ENCODE peak calls at places on chromosomes 7 and 10, in four cellular contexts. E is transverse colon, J is cardiac fibroblast, G is OCI-LY7. T is an unnamed sample.

GRCh38 chr10:47214520-47214919 is 85.5 kb upstream of the GDF10 start:
- DNase-seq in E (no peak), G (no peak), J (peak), T (no peak)

GRCh38 chr10:17961551-17962422 is 10.1 kb downstream of the SLC39A12 start:
- DNase-seq in E (no peak), J (peak), G (no peak), T (no peak)

GRCh38 chr10:92038949-92039348 is 115.4 kb downstream of the BTAF1 start:
- DNase-seq in J (no peak), G (no peak), E (no peak), T (no peak)

GRCh38 chr10:132420469-132421376 is 23.7 kb downstream of the PWWP2B start:
- DNase-seq in J (no peak), E (peak), G (peak), T (no peak)

GRCh38 chr10:127977368-127978009 is 70.6 kb downstream of the PTPRE start:
- DNase-seq in E (peak), G (no peak), J (peak), T (no peak)

GRCh38 chr7:11373546-11374142 is 400.0 kb downstream of the PHF14 start:
- DNase-seq in J (peak), E (no peak), G (peak), T (no peak)

GRCh38 chr7:134255814-134256213 is 60.9 kb downstream of the SLC35B4 start:
- DNase-seq in G (no peak), E (no peak), J (no peak), T (no peak)

GRCh38 chr7:91940171-91940570 is 491 bp upstream of the AKAP9 start:
- DNase-seq in J (peak), G (peak), E (peak), T (peak)

GRCh38 chr7:76369011-76369410 is 10.2 kb upstream of the YWHAG start:
- DNase-seq in G (no peak), J (no peak), E (no peak), T (no peak)

GRCh38 chr7:149815121-149815520 is 23.1 kb upstream of the ZNF862 start:
- DNase-seq in J (no peak), G (no peak), E (no peak), T (no peak)

DNA sequence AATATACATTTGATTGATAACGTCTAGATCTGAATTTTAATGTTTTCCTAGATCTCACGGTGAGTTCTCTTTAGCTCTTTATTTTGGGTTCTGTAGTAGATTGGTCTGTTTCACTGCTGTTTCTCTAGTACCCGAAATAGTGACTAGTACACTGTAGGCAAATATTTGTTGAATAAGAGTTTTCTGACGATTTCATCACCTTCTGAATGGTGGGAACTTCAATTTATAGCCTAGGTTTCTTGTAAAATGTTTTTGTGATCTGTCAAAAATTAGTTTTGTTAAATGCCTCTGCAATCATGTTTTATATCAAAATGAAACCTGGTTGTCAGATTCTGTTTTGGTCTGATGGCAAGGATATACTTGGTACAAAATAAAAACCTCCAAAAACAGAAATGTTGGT is 10.2 kb downstream of the PDCD4 start:
- DNase-seq in J (no peak), E (no peak), G (no peak), T (no peak)
- H3K4me3 ChIP-seq in J (no peak), E (no peak), G (peak), T (no peak)

GRCh38 chr10:113300628-113301027 is 252.2 kb upstream of the HABP2 start:
- DNase-seq in E (no peak), J (no peak), G (peak), T (peak)

GRCh38 chr10:113302062-113302461 is 250.8 kb upstream of the HABP2 start:
- DNase-seq in J (no peak), G (no peak), E (no peak), T (no peak)

GRCh38 chr10:113303747-113304146 is 249.1 kb upstream of the HABP2 start:
- DNase-seq in J (peak), E (no peak), G (no peak), T (no peak)

GRCh38 chr10:113298616-113299015 is 254.2 kb upstream of the HABP2 start:
- DNase-seq in G (no peak), J (no peak), E (no peak), T (no peak)

GRCh38 chr10:113301342-113301984 is 251.4 kb upstream of the HABP2 start:
- DNase-seq in J (no peak), E (no peak), G (peak), T (no peak)
- TF ChIP-seq CTCF in J (no peak), E (no peak), G (peak), T (no peak)

DNA sequence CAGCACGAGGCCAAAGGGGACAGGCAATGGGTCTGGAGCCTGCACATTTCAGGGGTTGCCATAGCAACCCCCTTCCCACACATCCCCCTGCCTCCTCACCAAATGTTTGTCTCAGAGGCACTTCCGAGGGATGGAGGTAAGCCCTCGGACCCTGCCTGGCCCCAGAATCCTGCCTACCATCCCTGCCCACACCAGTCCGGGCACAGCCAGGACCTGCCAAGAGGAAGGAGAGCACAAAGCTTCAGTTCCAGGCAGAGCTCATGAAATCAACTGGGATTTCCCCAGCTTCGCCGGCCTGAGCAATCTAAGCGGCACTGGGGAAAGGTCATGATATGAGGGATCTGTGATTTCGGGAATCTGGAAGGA is 175.0 kb upstream of the PLXNA4 start:
- DNase-seq in E (no peak), G (no peak), J (peak), T (no peak)
- H3K4me3 ChIP-seq in E (no peak), G (no peak), J (no peak), T (no peak)

GRCh38 chr10:45100429-45100828 is 99.7 kb downstream of the ZNF22 start:
- DNase-seq in G (no peak), E (no peak), J (no peak), T (no peak)
- TF ChIP-seq CTCF in G (no peak), E (no peak), J (no peak), T (no peak)

GRCh38 chr7:16309129-16309528 is 112.2 kb downstream of the CRPPA start:
- DNase-seq in J (no peak), E (no peak), G (no peak), T (no peak)
- H3K4me3 ChIP-seq in J (no peak), E (no peak), G (no peak), T (no peak)

DNA sequence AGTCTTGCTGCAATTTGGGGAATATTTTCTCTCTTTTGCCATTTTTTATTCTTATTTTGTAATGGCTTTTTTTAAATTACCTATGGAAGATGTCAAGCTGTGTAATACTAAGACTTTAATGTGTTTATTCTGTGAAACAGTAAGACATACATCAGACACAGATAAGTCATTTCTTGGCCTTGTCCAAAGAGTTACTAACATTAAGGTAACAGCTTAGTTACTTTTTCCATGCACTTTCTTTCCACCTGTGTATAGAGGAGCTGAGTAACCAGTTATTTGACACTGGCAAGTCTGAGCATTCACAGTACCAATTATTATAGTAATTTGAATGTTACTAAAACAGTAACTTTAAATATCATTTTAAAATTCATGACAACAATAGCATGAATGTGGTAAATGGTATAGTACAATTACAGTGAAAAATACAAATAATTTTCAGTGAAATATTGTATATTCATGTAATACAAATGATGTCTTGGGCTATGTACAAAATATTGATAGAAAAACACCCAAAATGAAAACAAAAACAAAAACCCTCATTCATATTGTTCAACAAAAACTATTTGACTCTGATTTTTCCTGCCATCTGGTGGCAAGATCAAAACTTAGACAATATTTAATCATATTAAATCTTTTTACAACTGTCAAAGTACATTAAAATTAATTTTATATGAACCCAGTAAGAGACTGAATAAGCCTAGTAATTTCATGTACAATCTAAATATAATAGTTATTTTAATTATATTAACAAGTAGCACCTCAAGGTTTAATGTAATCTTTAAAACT is 259.8 kb upstream of the SEMA3A start:
- DNase-seq in J (peak), G (no peak), E (no peak), T (no peak)
- TF ChIP-seq CTCF in J (peak), G (peak), E (no peak), T (no peak)

GRCh38 chr10:77886795-77887355 is 39.7 kb downstream of the DLG5 start:
- DNase-seq in J (no peak), G (no peak), E (no peak), T (no peak)

GRCh38 chr10:77888356-77888703 is 38.2 kb downstream of the DLG5 start:
- DNase-seq in E (no peak), J (no peak), G (no peak), T (no peak)

GRCh38 chr10:77887631-77888355 is 38.8 kb downstream of the DLG5 start:
- DNase-seq in G (no peak), J (no peak), E (no peak), T (no peak)

GRCh38 chr10:77890097-77890496 is 36.5 kb downstream of the DLG5 start:
- DNase-seq in J (no peak), G (no peak), E (no peak), T (no peak)

GRCh38 chr10:77889277-77889903 is 37.2 kb downstream of the DLG5 start:
- DNase-seq in E (peak), G (no peak), J (no peak), T (no peak)
- H3K4me3 ChIP-seq in E (no peak), G (no peak), J (no peak), T (no peak)

DNA sequence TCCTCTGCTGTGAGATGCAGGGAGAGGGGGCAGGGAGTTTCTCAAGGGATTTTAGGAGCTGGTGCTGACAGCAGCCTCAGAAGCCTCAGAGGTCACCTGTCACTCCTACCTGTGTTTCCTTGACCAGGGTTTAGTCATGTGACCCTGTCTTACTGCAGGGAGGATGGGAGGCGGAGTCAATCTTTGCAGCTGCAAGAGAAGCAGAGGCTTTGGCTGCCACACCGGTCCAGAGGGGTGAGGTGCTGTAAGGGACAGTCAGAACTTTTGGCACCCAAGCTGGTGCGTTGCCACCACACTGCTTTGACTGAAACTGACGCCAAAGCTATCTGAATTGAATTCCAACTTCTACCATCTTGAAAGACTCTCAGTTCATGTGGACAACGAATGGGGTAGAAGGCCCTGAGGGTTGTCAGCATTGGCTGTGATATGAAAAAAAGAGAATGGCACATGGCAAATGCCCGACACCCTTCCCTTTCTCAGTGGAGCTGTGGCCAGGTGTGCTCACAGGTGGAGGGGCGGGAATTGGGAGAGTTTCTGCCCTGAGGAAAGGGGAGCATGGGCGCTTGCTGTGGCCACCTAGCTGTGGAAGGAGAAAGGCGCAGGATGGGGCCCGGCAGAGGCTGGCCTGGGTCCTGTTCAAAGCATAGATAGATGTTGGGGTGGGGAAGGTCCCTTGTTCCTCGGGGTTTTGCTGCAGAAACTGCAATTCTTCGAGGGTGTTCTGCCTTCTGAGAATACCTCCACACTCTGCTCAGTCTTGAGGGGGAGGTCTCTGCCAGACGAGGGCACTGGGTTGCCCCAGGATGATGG is 69.3 kb downstream of the ARHGAP22 start:
- DNase-seq in J (no peak), G (no peak), E (no peak), T (no peak)
- TF ChIP-seq CTCF in J (peak), G (peak), E (no peak), T (peak)

GRCh38 chr7:152336754-152337368 is 98.9 kb downstream of the KMT2C start:
- DNase-seq in E (peak), G (peak), J (peak), T (peak)
- H3K4me3 ChIP-seq in E (no peak), G (no peak), J (no peak), T (no peak)

DNA sequence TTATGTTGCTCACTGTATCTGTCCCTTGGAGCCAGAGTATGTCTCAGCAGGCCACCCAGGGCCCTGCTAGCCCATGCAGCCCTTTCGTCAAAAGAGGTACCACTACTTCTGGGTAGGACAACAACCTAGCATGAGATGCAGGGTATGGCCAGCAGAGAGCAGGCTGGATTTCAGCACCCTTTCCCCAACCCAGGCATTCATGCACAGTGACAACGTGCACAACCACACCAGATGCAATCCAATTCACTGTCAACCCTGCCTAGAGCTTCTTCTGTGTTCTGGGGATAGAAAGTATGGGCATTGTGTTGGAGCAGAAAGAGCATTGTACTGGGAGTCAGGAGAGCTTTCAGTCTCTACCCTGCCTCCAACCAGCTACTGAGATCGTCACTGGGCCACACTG is 37.9 kb downstream of the JAZF1 start:
- DNase-seq in E (no peak), G (no peak), J (no peak), T (no peak)
- TF ChIP-seq CTCF in E (no peak), G (peak), J (no peak), T (no peak)